ENCODE peak calls at places on chromosomes 3 and 15, in seven cellular contexts. One of them, this sample, is unnamed.

GRCh38 chr15:95737051-95737450 is 593.4 kb upstream of the NR2F2 start:
- DNase-seq in PC-3: no peak
- DNase-seq in MM.1S: no peak
- DNase-seq in fibroblast of lung: no peak
- DNase-seq in kidney: no peak
- DNase-seq in IMR-90: no peak
- DNase-seq in adipocyte: no peak
- DNase-seq in this sample: no peak

GRCh38 chr3:16124636-16125035 is 49.8 kb upstream of the GALNT15 start:
- DNase-seq in IMR-90: peak; percentile 100
- DNase-seq in fibroblast of lung: peak; percentile 99
- DNase-seq in PC-3: peak; percentile 94
- DNase-seq in kidney: no peak
- DNase-seq in adipocyte: peak; percentile 73
- DNase-seq in MM.1S: no peak
- DNase-seq in this sample: no peak

GRCh38 chr15:62472616-62473299 is 307.7 kb upstream of the C2CD4B start:
- DNase-seq in fibroblast of lung: no peak
- DNase-seq in PC-3: peak; percentile 38
- DNase-seq in IMR-90: no peak
- DNase-seq in adipocyte: no peak
- DNase-seq in kidney: no peak
- DNase-seq in MM.1S: no peak
- DNase-seq in this sample: peak; percentile 54

GRCh38 chr3:161395115-161395514 is 23.8 kb upstream of the SPTSSB start:
- DNase-seq in PC-3: no peak
- DNase-seq in adipocyte: no peak
- DNase-seq in MM.1S: peak; percentile 78
- DNase-seq in IMR-90: no peak
- DNase-seq in kidney: no peak
- DNase-seq in fibroblast of lung: no peak
- DNase-seq in this sample: no peak

GRCh38 chr3:71486831-71487230 is 96.7 kb downstream of the FOXP1 start:
- DNase-seq in kidney: no peak
- DNase-seq in PC-3: no peak
- DNase-seq in IMR-90: no peak
- DNase-seq in fibroblast of lung: no peak
- DNase-seq in adipocyte: no peak
- DNase-seq in MM.1S: no peak
- DNase-seq in this sample: no peak

GRCh38 chr15:79195802-79196201 is 86.7 kb upstream of the ANKRD34C start:
- DNase-seq in kidney: no peak
- DNase-seq in IMR-90: no peak
- DNase-seq in fibroblast of lung: no peak
- DNase-seq in PC-3: no peak
- DNase-seq in adipocyte: no peak
- DNase-seq in MM.1S: no peak
- DNase-seq in this sample: no peak

GRCh38 chr3:192845196-192845855 is 72.3 kb downstream of the MB21D2 start:
- DNase-seq in MM.1S: no peak
- DNase-seq in kidney: no peak
- DNase-seq in adipocyte: peak; percentile 27
- DNase-seq in PC-3: peak; percentile 31
- DNase-seq in fibroblast of lung: peak; percentile 56
- DNase-seq in IMR-90: peak; percentile 87
- DNase-seq in this sample: no peak

GRCh38 chr3:22225161-22225560 is 474.2 kb upstream of the ZNF385D start:
- DNase-seq in PC-3: no peak
- DNase-seq in kidney: no peak
- DNase-seq in fibroblast of lung: no peak
- DNase-seq in IMR-90: no peak
- DNase-seq in MM.1S: no peak
- DNase-seq in adipocyte: no peak
- DNase-seq in this sample: no peak

GRCh38 chr3:145857956-145858355 is 303.0 kb downstream of the PLOD2 start:
- DNase-seq in PC-3: peak; percentile 43
- DNase-seq in kidney: no peak
- DNase-seq in fibroblast of lung: no peak
- DNase-seq in adipocyte: no peak
- DNase-seq in MM.1S: no peak
- DNase-seq in IMR-90: no peak
- DNase-seq in this sample: no peak

GRCh38 chr3:186506846-186507245 is 37.3 kb downstream of the CRYGS start:
- DNase-seq in adipocyte: no peak
- DNase-seq in kidney: no peak
- DNase-seq in MM.1S: no peak
- DNase-seq in PC-3: no peak
- DNase-seq in IMR-90: no peak
- DNase-seq in fibroblast of lung: no peak
- DNase-seq in this sample: no peak

GRCh38 chr15:69524850-69525249 is 72.2 kb downstream of the RPLP1 start:
- DNase-seq in fibroblast of lung: no peak
- DNase-seq in PC-3: no peak
- DNase-seq in IMR-90: no peak
- DNase-seq in adipocyte: no peak
- DNase-seq in MM.1S: no peak
- DNase-seq in kidney: no peak
- DNase-seq in this sample: peak; percentile 57

GRCh38 chr3:142858043-142858442 is 30.8 kb downstream of the PCOLCE2 start:
- DNase-seq in IMR-90: no peak
- DNase-seq in adipocyte: no peak
- DNase-seq in kidney: no peak
- DNase-seq in fibroblast of lung: no peak
- DNase-seq in MM.1S: no peak
- DNase-seq in PC-3: no peak
- DNase-seq in this sample: no peak

GRCh38 chr3:40586866-40587265 is 62.1 kb downstream of the ZNF621 start:
- DNase-seq in MM.1S: no peak
- DNase-seq in fibroblast of lung: no peak
- DNase-seq in PC-3: no peak
- DNase-seq in kidney: no peak
- DNase-seq in adipocyte: no peak
- DNase-seq in IMR-90: no peak
- DNase-seq in this sample: no peak

GRCh38 chr3:40582401-40583027 is 57.8 kb downstream of the ZNF621 start:
- DNase-seq in MM.1S: no peak
- DNase-seq in adipocyte: no peak
- DNase-seq in PC-3: no peak
- DNase-seq in fibroblast of lung: no peak
- DNase-seq in kidney: no peak
- DNase-seq in IMR-90: no peak
- DNase-seq in this sample: no peak

GRCh38 chr3:40583691-40584090 is 58.9 kb downstream of the ZNF621 start:
- DNase-seq in IMR-90: no peak
- DNase-seq in fibroblast of lung: no peak
- DNase-seq in MM.1S: no peak
- DNase-seq in kidney: no peak
- DNase-seq in PC-3: no peak
- DNase-seq in adipocyte: no peak
- DNase-seq in this sample: no peak

GRCh38 chr3:40585381-40586016 is 60.7 kb downstream of the ZNF621 start:
- DNase-seq in MM.1S: no peak
- DNase-seq in IMR-90: no peak
- DNase-seq in fibroblast of lung: no peak
- DNase-seq in kidney: no peak
- DNase-seq in adipocyte: no peak
- DNase-seq in PC-3: no peak
- DNase-seq in this sample: no peak

DNA sequence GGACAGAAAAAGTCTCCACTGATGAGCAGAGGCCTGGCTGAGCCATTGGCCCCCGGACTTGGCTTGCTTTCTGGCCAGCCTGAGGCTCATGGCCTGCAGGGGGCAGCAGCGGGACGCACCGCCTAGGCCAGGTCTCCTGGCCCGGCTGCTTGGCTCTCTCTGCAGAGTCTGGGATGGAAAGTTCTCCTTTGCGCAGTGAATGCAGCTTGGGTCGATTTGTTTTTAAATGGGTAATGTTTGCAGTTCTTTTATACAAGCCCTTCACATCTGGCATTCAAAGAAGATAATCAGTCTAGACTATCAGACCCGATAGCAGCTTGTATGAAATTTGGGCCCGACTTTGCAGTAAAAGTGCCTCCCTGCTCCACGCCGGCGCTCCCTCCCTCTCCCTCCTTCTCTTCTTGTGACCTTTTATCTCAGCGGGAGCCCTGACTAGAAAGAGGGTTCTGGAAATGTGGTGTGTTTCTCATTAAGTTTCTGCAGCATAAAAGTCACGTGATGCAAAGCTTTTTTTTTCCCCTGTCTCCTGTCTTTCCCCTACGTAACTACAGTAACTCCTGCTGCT is 59.9 kb downstream of the ZNF621 start:
- DNase-seq in adipocyte: peak; percentile 91
- DNase-seq in MM.1S: peak; percentile 65
- DNase-seq in PC-3: peak; percentile 82
- DNase-seq in kidney: peak; percentile 94
- DNase-seq in fibroblast of lung: peak; percentile 75
- DNase-seq in IMR-90: peak; percentile 65
- DNase-seq in this sample: peak; percentile 84
- H3K4me3 ChIP-seq in adipocyte: peak overlapping the region; percentile 69
- H3K4me3 ChIP-seq in MM.1S: no peak overlapping the region
- H3K4me3 ChIP-seq in PC-3: no peak overlapping the region
- H3K4me3 ChIP-seq in kidney: no peak overlapping the region
- H3K4me3 ChIP-seq in fibroblast of lung: no peak overlapping the region
- H3K4me3 ChIP-seq in IMR-90: no peak overlapping the region
- H3K4me3 ChIP-seq in this sample: no peak overlapping the region

GRCh38 chr3:149571381-149571780 is 86.4 kb downstream of the WWTR1 start:
- DNase-seq in PC-3: no peak
- DNase-seq in MM.1S: no peak
- DNase-seq in adipocyte: no peak
- DNase-seq in fibroblast of lung: no peak
- DNase-seq in IMR-90: no peak
- DNase-seq in kidney: no peak
- DNase-seq in this sample: no peak
- H3K9ac ChIP-seq in PC-3: peak overlapping the region; percentile 10
- H3K9ac ChIP-seq in MM.1S: no peak overlapping the region
- H3K9ac ChIP-seq in adipocyte: no peak overlapping the region
- H3K9ac ChIP-seq in fibroblast of lung: no peak overlapping the region
- H3K9ac ChIP-seq in IMR-90: no peak overlapping the region
- H3K9ac ChIP-seq in kidney: no peak overlapping the region
- H3K9ac ChIP-seq in this sample: no peak overlapping the region

GRCh38 chr3:159839561-159840379 is 148.9 kb upstream of the IL12A start:
- DNase-seq in adipocyte: no peak
- DNase-seq in IMR-90: no peak
- DNase-seq in MM.1S: no peak
- DNase-seq in kidney: peak; percentile 61
- DNase-seq in PC-3: no peak
- DNase-seq in fibroblast of lung: peak; percentile 40
- DNase-seq in this sample: no peak

GRCh38 chr3:159837725-159838124 is 150.9 kb upstream of the IL12A start:
- DNase-seq in adipocyte: no peak
- DNase-seq in PC-3: no peak
- DNase-seq in kidney: no peak
- DNase-seq in IMR-90: no peak
- DNase-seq in fibroblast of lung: no peak
- DNase-seq in MM.1S: no peak
- DNase-seq in this sample: no peak

GRCh38 chr3:159841766-159842165 is 146.9 kb upstream of the IL12A start:
- DNase-seq in IMR-90: no peak
- DNase-seq in MM.1S: no peak
- DNase-seq in PC-3: no peak
- DNase-seq in fibroblast of lung: no peak
- DNase-seq in adipocyte: no peak
- DNase-seq in kidney: no peak
- DNase-seq in this sample: no peak

GRCh38 chr3:159838936-159839335 is 149.7 kb upstream of the IL12A start:
- DNase-seq in PC-3: no peak
- DNase-seq in adipocyte: no peak
- DNase-seq in MM.1S: no peak
- DNase-seq in fibroblast of lung: no peak
- DNase-seq in IMR-90: no peak
- DNase-seq in kidney: no peak
- DNase-seq in this sample: no peak

DNA sequence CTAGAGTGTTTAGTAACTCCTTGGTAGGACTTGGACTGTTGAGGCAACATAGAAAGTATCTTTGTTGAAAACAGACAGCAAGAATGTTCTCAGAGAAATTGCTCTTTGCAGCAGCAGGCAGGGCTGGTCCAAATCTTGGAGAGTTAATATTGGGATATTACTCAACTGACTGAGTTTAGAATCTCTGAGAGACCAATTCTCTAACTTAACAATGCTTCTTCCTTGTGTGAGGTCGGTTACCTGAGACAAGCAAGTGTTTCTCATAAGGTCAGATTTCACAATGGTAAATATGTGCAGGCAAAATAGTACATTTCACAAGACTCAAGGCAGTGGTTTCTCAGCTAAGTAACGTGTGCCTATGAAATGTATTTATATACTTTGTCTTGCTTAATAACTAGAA is 147.7 kb upstream of the IL12A start:
- DNase-seq in kidney: no peak
- DNase-seq in fibroblast of lung: peak; percentile 69
- DNase-seq in PC-3: peak; percentile 59
- DNase-seq in MM.1S: no peak
- DNase-seq in adipocyte: peak; percentile 76
- DNase-seq in IMR-90: no peak
- DNase-seq in this sample: no peak
- H3K4me3 ChIP-seq in kidney: no peak overlapping the region
- H3K4me3 ChIP-seq in fibroblast of lung: peak overlapping the region; percentile 66
- H3K4me3 ChIP-seq in PC-3: no peak overlapping the region
- H3K4me3 ChIP-seq in MM.1S: no peak overlapping the region
- H3K4me3 ChIP-seq in adipocyte: no peak overlapping the region
- H3K4me3 ChIP-seq in IMR-90: no peak overlapping the region
- H3K4me3 ChIP-seq in this sample: no peak overlapping the region

GRCh38 chr3:46242120-46242519 is at the start of gene CCR3:
- DNase-seq in fibroblast of lung: no peak
- DNase-seq in adipocyte: no peak
- DNase-seq in MM.1S: peak; percentile 19
- DNase-seq in PC-3: no peak
- DNase-seq in IMR-90: no peak
- DNase-seq in kidney: no peak
- DNase-seq in this sample: no peak

GRCh38 chr3:46239301-46239938 is 2.8 kb upstream of the CCR3 start:
- DNase-seq in adipocyte: no peak
- DNase-seq in IMR-90: no peak
- DNase-seq in PC-3: peak; percentile 30
- DNase-seq in kidney: no peak
- DNase-seq in fibroblast of lung: no peak
- DNase-seq in MM.1S: no peak
- DNase-seq in this sample: no peak

GRCh38 chr3:46236294-46237054 is 5.8 kb upstream of the CCR3 start:
- DNase-seq in MM.1S: no peak
- DNase-seq in fibroblast of lung: no peak
- DNase-seq in kidney: no peak
- DNase-seq in IMR-90: no peak
- DNase-seq in adipocyte: no peak
- DNase-seq in PC-3: no peak
- DNase-seq in this sample: no peak

GRCh38 chr3:46238386-46238785 is 3.9 kb upstream of the CCR3 start:
- DNase-seq in fibroblast of lung: no peak
- DNase-seq in IMR-90: no peak
- DNase-seq in kidney: no peak
- DNase-seq in PC-3: no peak
- DNase-seq in MM.1S: no peak
- DNase-seq in adipocyte: no peak
- DNase-seq in this sample: no peak

DNA sequence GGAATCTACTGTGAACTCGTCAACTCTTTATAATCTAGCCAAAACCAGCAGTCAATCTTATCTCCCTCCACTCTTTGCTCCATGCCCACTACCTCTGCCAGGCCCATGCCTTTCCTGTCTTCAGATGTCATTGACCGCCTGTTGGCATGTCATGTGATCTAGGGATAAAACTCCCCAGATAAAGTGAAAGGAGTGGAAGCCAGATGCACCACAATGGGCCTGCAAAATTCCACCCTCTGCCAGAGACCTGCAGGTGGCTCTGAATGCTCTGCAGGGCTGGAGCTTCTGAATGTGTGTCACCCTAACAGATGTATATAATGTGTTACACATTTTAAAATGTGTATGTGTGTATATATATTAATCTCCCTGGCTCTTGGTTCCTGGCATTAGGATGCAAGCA is 2.3 kb upstream of the CCR3 start:
- DNase-seq in MM.1S: no peak
- DNase-seq in adipocyte: no peak
- DNase-seq in PC-3: no peak
- DNase-seq in kidney: no peak
- DNase-seq in IMR-90: no peak
- DNase-seq in fibroblast of lung: no peak
- DNase-seq in this sample: no peak
- H3K9ac ChIP-seq in MM.1S: no peak overlapping the region
- H3K9ac ChIP-seq in adipocyte: no peak overlapping the region
- H3K9ac ChIP-seq in PC-3: no peak overlapping the region
- H3K9ac ChIP-seq in kidney: no peak overlapping the region
- H3K9ac ChIP-seq in IMR-90: no peak overlapping the region
- H3K9ac ChIP-seq in fibroblast of lung: no peak overlapping the region
- H3K9ac ChIP-seq in this sample: no peak overlapping the region

This sample was measured in colonic mucosa.